ENCODE peak calls at places on chromosome 22, in nine cellular contexts. W is activated CD4-positive, alpha-beta T cell treated with anti-CD3 and anti-CD28 coated beads for 24 hours; K is epithelial cell of esophagus; U is germinal center; S is HFF-Myc; D is M059J; N is body of pancreas; B is sciatic nerve; J is HFFc6. H is an unnamed sample.

GRCh38 chr22:36010090-36010489 is 18.5 kb downstream of the RBFOX2 start:
- DNase-seq in B (no peak), S (no peak), K (no peak), W (no peak), U (no peak), J (no peak), N (peak; percentile 83), D (no peak), H (no peak)

GRCh38 chr22:17152971-17153370 is 6.1 kb downstream of the HDHD5 start:
- DNase-seq in J (no peak), B (no peak), U (no peak), S (no peak), W (no peak), N (peak; percentile 40), K (no peak), D (no peak), H (no peak)

GRCh38 chr22:42202669-42203068 is 67.8 kb downstream of the TCF20 start:
- DNase-seq in D (peak; percentile 25), S (no peak), J (no peak), W (peak; percentile 35), N (no peak), K (no peak), B (no peak), U (no peak), H (peak; percentile 65)

GRCh38 chr22:17880020-17880419 is 105.8 kb upstream of the BID start:
- DNase-seq in J (no peak), U (no peak), W (no peak), K (no peak), D (no peak), N (no peak), S (no peak), B (no peak), H (no peak)

GRCh38 chr22:29163808-29164207 is 41.9 kb upstream of the EMID1 start:
- DNase-seq in U (no peak), J (no peak), D (no peak), W (no peak), K (no peak), B (no peak), S (no peak), N (no peak), H (no peak)

GRCh38 chr22:23094260-23094659 is 23.9 kb downstream of the GNAZ start:
- DNase-seq in D (no peak), N (no peak), S (no peak), B (no peak), K (no peak), U (no peak), W (no peak), J (no peak), H (no peak)

GRCh38 chr22:39389420-39389819 is 10.2 kb upstream of the TAB1 start:
- DNase-seq in D (no peak), J (no peak), N (no peak), K (no peak), S (no peak), B (no peak), U (no peak), W (no peak), H (no peak)

GRCh38 chr22:21865041-21865440 is 2.4 kb downstream of the MAPK1 start:
- DNase-seq in B (no peak), D (peak; percentile 85), K (peak; percentile 67), N (peak; percentile 54), J (peak; percentile 83), U (no peak), W (no peak), S (peak; percentile 46), H (peak; percentile 57)

GRCh38 chr22:42178910-42179495 is 48.4 kb upstream of the CYP2D6 start:
- DNase-seq in U (no peak), B (no peak), N (no peak), S (no peak), D (no peak), W (no peak), K (no peak), J (no peak), H (no peak)

GRCh38 chr22:24156146-24156914 is 25.0 kb upstream of the SUSD2 start:
- DNase-seq in S (no peak), B (peak; percentile 70), U (peak; percentile 80), K (peak; percentile 46), W (peak; percentile 46), D (peak; percentile 43), J (no peak), N (peak; percentile 26), H (peak; percentile 5)

GRCh38 chr22:42289671-42290269 is 19.3 kb upstream of the TCF20 start:
- DNase-seq in W (no peak), K (no peak), J (no peak), N (no peak), D (no peak), U (no peak), S (no peak), B (no peak), H (no peak)

GRCh38 chr22:37555029-37555428 is 5.3 kb upstream of the CDC42EP1 start:
- DNase-seq in B (no peak), N (no peak), U (no peak), W (no peak), K (no peak), D (no peak), S (no peak), J (no peak), H (no peak)

GRCh38 chr22:23113067-23113846 is 28.5 kb downstream of the RSPH14 start:
- DNase-seq in D (no peak), N (peak; percentile 21), S (peak; percentile 46), K (no peak), B (peak; percentile 70), U (no peak), W (no peak), J (no peak), H (no peak)

GRCh38 chr22:33969052-33969451 is 48.8 kb upstream of the LARGE1 start:
- DNase-seq in B (no peak), S (no peak), U (no peak), J (no peak), N (no peak), D (peak; percentile 49), K (peak; percentile 4), W (no peak), H (peak; percentile 79)

GRCh38 chr22:49892226-49892899 is 25.9 kb downstream of the ALG12 start:
- DNase-seq in S (no peak), N (no peak), B (no peak), U (no peak), J (no peak), D (no peak), K (no peak), W (no peak), H (no peak)

GRCh38 chr22:49956418-49956770 is 4.2 kb upstream of the PIM3 start:
- DNase-seq in U (no peak), N (peak; percentile 3), J (no peak), K (no peak), B (no peak), W (no peak), S (no peak), D (no peak), H (no peak)

GRCh38 chr22:17734197-17734596 is 40.1 kb downstream of the BID start:
- DNase-seq in K (no peak), S (no peak), J (peak; percentile 57), N (no peak), U (no peak), B (no peak), W (no peak), D (peak; percentile 43), H (no peak)

GRCh38 chr22:27804683-27805297 is 3.2 kb upstream of the MN1 start:
- DNase-seq in B (peak; percentile 84), W (peak; percentile 44), N (peak; percentile 73), K (peak; percentile 71), J (peak; percentile 46), D (peak; percentile 58), S (peak; percentile 19), U (peak; percentile 40), H (peak; percentile 36)

GRCh38 chr22:39574779-39575551 is 4.4 kb downstream of the CACNA1I start:
- DNase-seq in S (peak; percentile 69), B (no peak), J (peak; percentile 86), W (no peak), K (peak; percentile 92), D (peak; percentile 87), U (no peak), N (no peak), H (peak; percentile 87)

GRCh38 chr22:30420401-30421178 is 5.0 kb upstream of the MTFP1 start:
- DNase-seq in U (no peak), N (no peak), K (peak; percentile 79), B (no peak), S (no peak), W (no peak), J (peak; percentile 79), D (peak; percentile 88), H (peak; percentile 96)

GRCh38 chr22:30020511-30020910 is 59.8 kb upstream of the HORMAD2 start:
- DNase-seq in S (no peak), K (no peak), U (no peak), N (no peak), W (no peak), D (no peak), B (no peak), J (no peak), H (no peak)

GRCh38 chr22:44587004-44587793 is 89.2 kb upstream of the RTL6 start:
- DNase-seq in N (peak; percentile 50), U (no peak), K (peak; percentile 33), W (no peak), J (no peak), D (peak; percentile 36), S (no peak), B (no peak), H (peak; percentile 68)

GRCh38 chr22:48713266-48714205 is 1114.1 kb downstream of the BRD1 start:
- DNase-seq in D (no peak), K (no peak), W (no peak), J (no peak), B (peak; percentile 49), N (no peak), U (no peak), S (no peak), H (no peak)

GRCh38 chr22:46980392-46980791 is 217.9 kb downstream of the TBC1D22A start:
- DNase-seq in B (no peak), D (no peak), N (no peak), S (no peak), K (no peak), J (no peak), W (no peak), U (no peak), H (no peak)

GRCh38 chr22:19962246-19962908 is 20.8 kb upstream of the TXNRD2 start:
- DNase-seq in W (peak; percentile 59), J (peak; percentile 60), U (peak; percentile 87), N (peak; percentile 92), K (peak; percentile 93), B (peak; percentile 84), S (no peak), D (peak; percentile 61), H (peak; percentile 73)

GRCh38 chr22:33049125-33049729 is 9.0 kb downstream of the SYN3 start:
- DNase-seq in U (peak; percentile 70), D (peak; percentile 65), S (peak; percentile 43), W (peak; percentile 52), J (peak; percentile 50), K (peak; percentile 76), B (peak; percentile 86), N (peak; percentile 83), H (peak; percentile 45)

GRCh38 chr22:44828193-44828592 is 75.8 kb downstream of the ARHGAP8 start:
- DNase-seq in D (no peak), N (no peak), W (peak; percentile 6), B (no peak), J (no peak), K (no peak), S (no peak), U (peak; percentile 46), H (no peak)

GRCh38 chr22:37378642-37379058 is 48.6 kb downstream of the ELFN2 start:
- DNase-seq in S (no peak), K (peak; percentile 7), W (no peak), B (no peak), D (peak; percentile 29), N (no peak), U (no peak), J (no peak), H (no peak)

GRCh38 chr22:41290262-41291221 is 4.6 kb upstream of the RANGAP1 start:
- DNase-seq in W (no peak), B (no peak), K (peak; percentile 66), U (no peak), D (peak; percentile 85), N (peak; percentile 29), S (peak; percentile 78), J (peak; percentile 87), H (peak; percentile 96)

H was measured in renal cortical epithelial cell.